ENCODE peak calls at places on chromosomes 5 and 9, in seven cellular contexts. D is GM13977; F is transverse colon; Z is activated T-helper 1 cell treated with anti-CD3 and anti-CD28 coated beads, Interleukin-12 subunit alpha, Interleukin-12 subunit beta, Interleukin-2, Interleukin-4 antibody, amounts not matched to agents 30 ng/mL and 10 ng/mL and 1 ng/mL, durations not matched to agents 14 hours and 24 hours and 36 hours; U is NCI-H345; G is cardiac muscle cell; W is stimulated activated CD8-positive, alpha-beta memory T cell treated with anti-CD3 and anti-CD28 coated beads, Interleukin-4, amount 100 ng/mL, for 48 hours. L is an unnamed sample.

GRCh38 chr9:86975571-86975970 is 28.3 kb upstream of the GAS1 start:
- DNase-seq in D (no peak), F (no peak), Z (no peak), U (no peak), G (peak; percentile 70), W (no peak), L (no peak)

GRCh38 chr9:134629061-134629585 is 12.5 kb upstream of the COL5A1 start:
- DNase-seq in D (no peak), F (no peak), Z (no peak), U (no peak), G (no peak), W (no peak), L (no peak)

GRCh38 chr5:107272954-107273353 is 397.8 kb downstream of the EFNA5 start:
- DNase-seq in D (no peak), F (no peak), Z (no peak), U (no peak), G (peak; percentile 32), W (no peak), L (no peak)

GRCh38 chr5:114665551-114665950 is 303.7 kb downstream of the KCNN2 start:
- DNase-seq in D (no peak), F (no peak), Z (no peak), U (no peak), G (no peak), W (no peak), L (no peak)

GRCh38 chr9:96071245-96072124 is 196.0 kb downstream of the ERCC6L2 start:
- DNase-seq in D (peak; percentile 66), F (no peak), Z (no peak), U (no peak), G (peak; percentile 50), W (peak; percentile 42), L (no peak)

GRCh38 chr5:81852277-81853004 is 101.5 kb upstream of the SSBP2 start:
- DNase-seq in D (no peak), F (peak; percentile 14), Z (no peak), U (peak; percentile 60), G (peak; percentile 61), W (peak; percentile 39), L (peak; percentile 27)

GRCh38 chr9:86494644-86495081 is 140.5 kb upstream of the TUT7 start:
- DNase-seq in D (no peak), F (no peak), Z (no peak), U (no peak), G (peak; percentile 93), W (no peak), L (no peak)

GRCh38 chr9:8632493-8632892 is 832.9 kb upstream of the DMAC1 start:
- DNase-seq in D (no peak), F (no peak), Z (no peak), U (no peak), G (no peak), W (no peak), L (no peak)